ENCODE peak calls at places on chromosomes 3 and 15, in six cellular contexts. Z is upper lobe of right lung, D is cardiac fibroblast, C is A549, I is omental fat pad, A is foreskin fibroblast. N is an unnamed sample.

GRCh38 chr15:89783111-89783860 is 7.2 kb downstream of the MESP2 start:
- DNase-seq in A (peak), C (no peak), D (peak), Z (no peak), I (no peak), N (peak)

GRCh38 chr3:113421082-113421481 is 20.2 kb downstream of the CFAP44 start:
- DNase-seq in A (no peak), Z (no peak), C (no peak), D (no peak), I (no peak), N (no peak)

GRCh38 chr15:80234883-80235282 is 17.1 kb downstream of the CTXND1 start:
- DNase-seq in Z (no peak), C (peak), A (peak), D (peak), I (no peak), N (no peak)

GRCh38 chr3:191342391-191342790 is 12.1 kb upstream of the UTS2B start:
- DNase-seq in C (no peak), D (no peak), I (no peak), A (no peak), Z (no peak), N (no peak)

GRCh38 chr3:158660711-158661110 is 11.7 kb downstream of the LXN start:
- DNase-seq in D (no peak), I (no peak), Z (no peak), A (no peak), C (no peak), N (no peak)

GRCh38 chr3:152291649-152292066 is 22.9 kb downstream of the MBNL1 start:
- DNase-seq in Z (no peak), A (no peak), D (no peak), C (no peak), I (no peak), N (no peak)

GRCh38 chr15:78750566-78750965 is 60.7 kb downstream of the ADAMTS7 start:
- DNase-seq in D (peak), Z (peak), A (no peak), C (no peak), I (no peak), N (no peak)

GRCh38 chr3:123327956-123328850 is 120.7 kb downstream of the ADCY5 start:
- DNase-seq in D (no peak), A (no peak), I (no peak), C (no peak), Z (no peak), N (no peak)

GRCh38 chr15:79168922-79169322 is 78.3 kb upstream of the RASGRF1 start:
- DNase-seq in Z (no peak), C (peak), I (no peak), A (peak), D (peak), N (no peak)

GRCh38 chr3:9781551-9781950 is 10.7 kb downstream of the TADA3 start:
- DNase-seq in D (no peak), Z (no peak), I (no peak), A (no peak), C (no peak), N (no peak)

GRCh38 chr15:89307791-89308190 is 26.8 kb downstream of the POLG start:
- DNase-seq in I (no peak), D (peak), A (peak), C (no peak), Z (no peak), N (peak)

GRCh38 chr3:138915503-138916498 is 31.1 kb downstream of the FOXL2 start:
- DNase-seq in D (peak), A (peak), I (peak), C (peak), Z (peak), N (peak)

GRCh38 chr3:53998980-53999379 is 107.3 kb upstream of the SELENOK start:
- DNase-seq in Z (no peak), D (no peak), A (no peak), C (no peak), I (no peak), N (no peak)

GRCh38 chr15:41965441-41966413 is 6.6 kb downstream of the EHD4 start:
- DNase-seq in C (no peak), D (peak), Z (no peak), I (no peak), A (no peak), N (no peak)

GRCh38 chr3:103968751-103969150 is 1398.0 kb upstream of the ALCAM start:
- DNase-seq in I (no peak), D (no peak), C (no peak), Z (no peak), A (no peak), N (no peak)

GRCh38 chr3:58058654-58059263 is 50.5 kb downstream of the FLNB start:
- DNase-seq in A (peak), I (no peak), Z (no peak), C (no peak), D (peak), N (no peak)

GRCh38 chr15:47301481-47301880 is 415.8 kb upstream of the SEMA6D start:
- DNase-seq in D (no peak), C (no peak), Z (no peak), I (no peak), A (no peak), N (no peak)

GRCh38 chr15:40463279-40463678 is 7.5 kb upstream of the CHST14 start:
- DNase-seq in C (no peak), D (no peak), Z (no peak), I (no peak), A (no peak), N (no peak)

GRCh38 chr3:185353823-185354614 is 8.9 kb upstream of the MAP3K13 start:
- DNase-seq in Z (no peak), I (peak), D (peak), C (peak), A (peak), N (no peak)
- TF ChIP-seq CTCF in Z (peak), I (no peak), D (peak), C (peak), A (peak), N (peak)

GRCh38 chr15:31498329-31498728 is 171.7 kb downstream of the KLF13 start:
- DNase-seq in A (no peak), C (no peak), I (no peak), D (no peak), Z (no peak), N (no peak)
- TF ChIP-seq CTCF in A (peak), C (no peak), I (no peak), D (peak), Z (no peak), N (no peak)

GRCh38 chr3:112303811-112304325 is 9.9 kb upstream of the SLC9C1 start:
- DNase-seq in C (no peak), I (no peak), D (peak), A (peak), Z (no peak), N (no peak)

GRCh38 chr3:112302061-112302830 is 8.2 kb upstream of the SLC9C1 start:
- DNase-seq in I (no peak), Z (peak), A (peak), D (no peak), C (no peak), N (no peak)

GRCh38 chr3:112302881-112303761 is 9.1 kb upstream of the SLC9C1 start:
- DNase-seq in I (no peak), Z (no peak), C (no peak), D (no peak), A (peak), N (no peak)

GRCh38 chr3:112306825-112307224 is 12.8 kb upstream of the SLC9C1 start:
- DNase-seq in C (no peak), D (no peak), I (no peak), Z (no peak), A (no peak), N (no peak)

GRCh38 chr3:112304611-112305010 is 10.6 kb upstream of the SLC9C1 start:
- DNase-seq in Z (no peak), D (peak), A (peak), I (no peak), C (no peak), N (no peak)
- TF ChIP-seq CTCF in Z (peak), D (peak), A (no peak), I (no peak), C (no peak), N (peak)

DNA sequence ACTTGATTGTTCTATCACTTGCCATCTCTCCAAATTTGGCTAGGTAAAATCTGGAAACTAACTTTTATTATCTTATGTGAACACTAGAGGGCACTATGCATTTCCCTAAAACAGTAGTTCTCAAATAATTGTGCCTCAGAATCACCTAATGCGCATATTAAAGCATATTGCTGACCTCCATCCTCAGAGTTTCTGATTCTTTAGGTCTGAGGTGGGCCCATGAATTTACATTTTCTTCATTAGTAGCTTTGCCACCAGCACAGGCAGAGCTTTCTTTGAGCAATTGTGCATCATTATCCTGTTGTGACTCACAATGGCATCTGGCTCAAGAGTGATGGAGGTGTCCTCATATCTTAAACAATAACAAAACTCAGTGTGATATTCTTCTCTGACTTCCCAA is 17.5 kb upstream of the BCHE start:
- DNase-seq in A (no peak), I (no peak), D (peak), C (peak), Z (no peak), N (no peak)
- TF ChIP-seq CTCF in A (no peak), I (no peak), D (peak), C (peak), Z (peak), N (peak)

GRCh38 chr3:49563766-49564165 is 9.5 kb downstream of the BSN start:
- DNase-seq in Z (peak), C (no peak), I (no peak), A (no peak), D (no peak), N (no peak)

GRCh38 chr3:49567406-49567805 is 13.1 kb downstream of the BSN start:
- DNase-seq in C (no peak), Z (no peak), D (no peak), A (no peak), I (no peak), N (no peak)

GRCh38 chr3:49568965-49569364 is 14.7 kb downstream of the BSN start:
- DNase-seq in C (no peak), D (no peak), A (no peak), I (no peak), Z (no peak), N (no peak)

GRCh38 chr3:49563040-49563578 is 8.8 kb downstream of the BSN start:
- DNase-seq in D (no peak), C (no peak), I (no peak), Z (peak), A (no peak), N (no peak)

DNA sequence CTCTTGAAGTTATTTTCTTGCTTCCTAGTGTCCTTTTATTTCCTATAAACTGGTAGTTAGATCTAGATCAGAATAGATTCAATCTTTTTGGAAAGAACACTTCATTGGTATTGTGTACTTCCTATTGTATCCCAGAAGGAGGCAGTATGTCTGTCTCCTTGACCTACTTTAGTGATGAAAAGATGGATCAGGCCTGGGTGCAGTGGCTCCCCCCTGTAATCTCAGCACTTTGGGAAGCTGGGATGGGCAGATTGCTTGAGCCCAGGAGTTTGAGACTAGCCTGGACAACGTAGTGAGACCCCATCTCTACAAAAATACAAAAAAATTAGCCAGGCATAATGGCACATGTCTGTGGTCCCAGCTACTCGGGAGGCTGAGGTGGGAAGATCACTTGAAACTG is 12.0 kb downstream of the BSN start:
- DNase-seq in A (no peak), D (peak), C (peak), I (no peak), Z (no peak), N (no peak)
- TF ChIP-seq CTCF in A (peak), D (peak), C (peak), I (no peak), Z (peak), N (peak)

GRCh38 chr15:68552773-68553172 is 26.0 kb upstream of the CORO2B start:
- DNase-seq in D (peak), C (peak), A (peak), Z (no peak), I (no peak), N (no peak)

GRCh38 chr15:68554716-68555347 is 24.0 kb upstream of the CORO2B start:
- DNase-seq in A (no peak), I (no peak), Z (no peak), C (no peak), D (no peak), N (no peak)

GRCh38 chr15:68555348-68556037 is 23.3 kb upstream of the CORO2B start:
- DNase-seq in D (no peak), C (no peak), Z (no peak), I (no peak), A (no peak), N (no peak)

GRCh38 chr15:68553594-68553993 is 25.2 kb upstream of the CORO2B start:
- DNase-seq in A (no peak), I (no peak), Z (no peak), C (no peak), D (no peak), N (no peak)

DNA sequence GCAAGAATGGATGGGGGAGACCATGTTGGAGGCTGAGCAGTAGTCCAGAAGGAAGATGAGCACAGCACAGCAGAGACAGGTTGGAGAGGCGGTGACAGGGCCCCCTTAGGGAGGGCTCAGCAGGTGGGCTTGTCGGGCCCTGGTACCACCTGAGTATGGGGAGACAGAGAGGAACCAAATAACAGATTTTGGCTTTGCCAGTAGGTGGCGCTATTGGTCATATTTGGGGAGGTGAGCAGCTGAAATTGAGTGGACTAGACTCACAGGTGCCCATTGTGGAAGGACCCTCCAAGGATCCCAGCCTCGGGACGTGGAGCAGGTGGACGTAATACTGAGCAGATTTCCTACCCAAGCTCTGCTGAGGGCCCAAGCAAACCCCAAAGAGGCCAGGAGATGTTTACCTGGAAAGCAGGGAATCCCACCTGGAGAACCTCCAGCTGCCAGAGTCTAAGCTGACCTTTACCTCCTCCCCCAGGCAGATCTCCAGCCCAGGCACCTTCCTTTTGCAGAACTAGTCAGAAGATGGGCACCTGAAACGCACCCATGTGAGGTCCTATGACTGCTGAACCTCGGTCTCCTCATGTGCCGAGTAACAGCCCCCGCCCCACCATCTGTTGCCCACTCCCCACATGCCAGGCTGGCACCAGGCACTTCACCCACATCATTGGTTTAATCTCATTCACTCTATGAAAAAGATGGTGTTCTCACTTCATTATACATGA is 24.6 kb upstream of the CORO2B start:
- DNase-seq in Z (no peak), C (peak), A (peak), I (peak), D (peak), N (no peak)
- TF ChIP-seq CTCF in Z (peak), C (peak), A (peak), I (peak), D (peak), N (peak)

GRCh38 chr3:188202358-188203138 is 48.6 kb downstream of the LPP start:
- DNase-seq in A (no peak), I (no peak), D (no peak), C (peak), Z (no peak), N (no peak)
- TF ChIP-seq CTCF in A (no peak), I (no peak), D (no peak), C (no peak), Z (no peak), N (no peak)

N was measured in AG09319.